ENCODE peak calls at places on chromosomes 16 and 17, in ten cellular contexts. One of them, this sample, is unnamed.

GRCh38 chr17:36949461-36949927 is 740 bp downstream of the AATF start:
- DNase-seq in thoracic aorta: no peak
- DNase-seq in A549: no peak
- DNase-seq in tibial artery: no peak
- DNase-seq in neural progenitor cell: peak; percentile 50
- DNase-seq in ovary: no peak
- DNase-seq in lung: no peak
- DNase-seq in PC-9: no peak
- DNase-seq in heart right ventricle: no peak
- DNase-seq in upper lobe of right lung: no peak
- DNase-seq in this sample: no peak

GRCh38 chr17:77707546-77707945 is 251.0 kb upstream of the TNRC6C start:
- DNase-seq in thoracic aorta: no peak
- DNase-seq in A549: no peak
- DNase-seq in tibial artery: peak; percentile 35
- DNase-seq in neural progenitor cell: no peak
- DNase-seq in ovary: no peak
- DNase-seq in lung: no peak
- DNase-seq in PC-9: no peak
- DNase-seq in heart right ventricle: no peak
- DNase-seq in upper lobe of right lung: no peak
- DNase-seq in this sample: no peak

GRCh38 chr17:40564883-40565744 is at the start of gene CCR7:
- DNase-seq in thoracic aorta: no peak
- DNase-seq in A549: no peak
- DNase-seq in tibial artery: peak; percentile 40
- DNase-seq in neural progenitor cell: no peak
- DNase-seq in ovary: no peak
- DNase-seq in lung: no peak
- DNase-seq in PC-9: no peak
- DNase-seq in heart right ventricle: no peak
- DNase-seq in upper lobe of right lung: peak; percentile 45
- DNase-seq in this sample: no peak

GRCh38 chr17:71472809-71473789 is 647.7 kb upstream of the SOX9 start:
- DNase-seq in thoracic aorta: no peak
- DNase-seq in A549: peak; percentile 68
- DNase-seq in tibial artery: no peak
- DNase-seq in neural progenitor cell: peak; percentile 81
- DNase-seq in ovary: no peak
- DNase-seq in lung: no peak
- DNase-seq in PC-9: peak; percentile 18
- DNase-seq in heart right ventricle: peak; percentile 6
- DNase-seq in upper lobe of right lung: no peak
- DNase-seq in this sample: peak; percentile 53

GRCh38 chr17:4499431-4500187 is 928 bp downstream of the SPNS2 start:
- DNase-seq in thoracic aorta: no peak
- DNase-seq in A549: peak; percentile 39
- DNase-seq in tibial artery: no peak
- DNase-seq in neural progenitor cell: peak; percentile 72
- DNase-seq in ovary: no peak
- DNase-seq in lung: no peak
- DNase-seq in PC-9: peak; percentile 40
- DNase-seq in heart right ventricle: peak; percentile 42
- DNase-seq in upper lobe of right lung: no peak
- DNase-seq in this sample: no peak

GRCh38 chr17:40779181-40779909 is 3.0 kb downstream of the KRT27 start:
- DNase-seq in thoracic aorta: no peak
- DNase-seq in A549: peak; percentile 45
- DNase-seq in tibial artery: no peak
- DNase-seq in neural progenitor cell: no peak
- DNase-seq in ovary: no peak
- DNase-seq in lung: peak; percentile 70
- DNase-seq in PC-9: peak; percentile 25
- DNase-seq in heart right ventricle: no peak
- DNase-seq in upper lobe of right lung: peak; percentile 84
- DNase-seq in this sample: no peak

GRCh38 chr17:601462-602303 is 113.0 kb downstream of the VPS53 start:
- DNase-seq in thoracic aorta: no peak
- DNase-seq in A549: no peak
- DNase-seq in tibial artery: no peak
- DNase-seq in neural progenitor cell: no peak
- DNase-seq in ovary: no peak
- DNase-seq in lung: no peak
- DNase-seq in PC-9: no peak
- DNase-seq in heart right ventricle: no peak
- DNase-seq in upper lobe of right lung: no peak
- DNase-seq in this sample: no peak

GRCh38 chr16:23124315-23124714 is 24.9 kb downstream of the USP31 start:
- DNase-seq in thoracic aorta: no peak
- DNase-seq in A549: peak; percentile 52
- DNase-seq in tibial artery: no peak
- DNase-seq in neural progenitor cell: no peak
- DNase-seq in ovary: no peak
- DNase-seq in lung: no peak
- DNase-seq in PC-9: no peak
- DNase-seq in heart right ventricle: no peak
- DNase-seq in upper lobe of right lung: no peak
- DNase-seq in this sample: peak; percentile 59

GRCh38 chr16:85238233-85238647 is 126.0 kb upstream of the CIBAR2 start:
- DNase-seq in thoracic aorta: peak; percentile 74
- DNase-seq in A549: no peak
- DNase-seq in tibial artery: peak; percentile 96
- DNase-seq in neural progenitor cell: peak; percentile 77
- DNase-seq in ovary: peak; percentile 96
- DNase-seq in lung: peak; percentile 51
- DNase-seq in PC-9: no peak
- DNase-seq in heart right ventricle: peak; percentile 36
- DNase-seq in upper lobe of right lung: peak; percentile 76
- DNase-seq in this sample: peak; percentile 69

GRCh38 chr16:56420613-56421012 is 4.7 kb downstream of the AMFR start:
- DNase-seq in thoracic aorta: no peak
- DNase-seq in A549: no peak
- DNase-seq in tibial artery: no peak
- DNase-seq in neural progenitor cell: no peak
- DNase-seq in ovary: no peak
- DNase-seq in lung: no peak
- DNase-seq in PC-9: no peak
- DNase-seq in heart right ventricle: no peak
- DNase-seq in upper lobe of right lung: no peak
- DNase-seq in this sample: no peak

DNA sequence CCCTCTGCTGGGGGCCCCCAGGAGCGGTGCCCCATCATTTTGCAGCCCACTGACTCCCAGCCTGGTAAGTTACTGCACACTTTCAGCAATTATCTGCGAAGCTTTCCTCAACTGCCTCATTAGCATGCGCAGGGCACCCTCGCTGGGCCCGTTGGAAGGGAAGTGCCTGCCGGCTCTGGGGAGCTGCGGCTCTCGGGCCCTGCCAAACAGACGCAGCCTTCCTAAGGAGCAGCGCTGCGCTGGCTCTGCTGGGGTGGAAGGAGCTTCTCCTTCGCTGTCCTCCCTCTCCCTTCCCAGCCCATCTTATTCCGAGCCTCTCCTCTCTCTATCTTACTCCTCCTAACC is 71.0 kb downstream of the RBBP6 start:
- DNase-seq in thoracic aorta: no peak
- DNase-seq in A549: no peak
- DNase-seq in tibial artery: no peak
- DNase-seq in neural progenitor cell: peak; percentile 63
- DNase-seq in ovary: peak; percentile 32
- DNase-seq in lung: no peak
- DNase-seq in PC-9: peak; percentile 15
- DNase-seq in heart right ventricle: no peak
- DNase-seq in upper lobe of right lung: peak; percentile 65
- DNase-seq in this sample: no peak
- H3K27ac ChIP-seq in thoracic aorta: no peak overlapping the region
- H3K27ac ChIP-seq in A549: no peak overlapping the region
- H3K27ac ChIP-seq in tibial artery: no peak overlapping the region
- H3K27ac ChIP-seq in neural progenitor cell: no peak overlapping the region
- H3K27ac ChIP-seq in ovary: no peak overlapping the region
- H3K27ac ChIP-seq in lung: no peak overlapping the region
- H3K27ac ChIP-seq in PC-9: no peak overlapping the region
- H3K27ac ChIP-seq in heart right ventricle: no peak overlapping the region
- H3K27ac ChIP-seq in upper lobe of right lung: no peak overlapping the region
- H3K27ac ChIP-seq in this sample: no peak overlapping the region

DNA sequence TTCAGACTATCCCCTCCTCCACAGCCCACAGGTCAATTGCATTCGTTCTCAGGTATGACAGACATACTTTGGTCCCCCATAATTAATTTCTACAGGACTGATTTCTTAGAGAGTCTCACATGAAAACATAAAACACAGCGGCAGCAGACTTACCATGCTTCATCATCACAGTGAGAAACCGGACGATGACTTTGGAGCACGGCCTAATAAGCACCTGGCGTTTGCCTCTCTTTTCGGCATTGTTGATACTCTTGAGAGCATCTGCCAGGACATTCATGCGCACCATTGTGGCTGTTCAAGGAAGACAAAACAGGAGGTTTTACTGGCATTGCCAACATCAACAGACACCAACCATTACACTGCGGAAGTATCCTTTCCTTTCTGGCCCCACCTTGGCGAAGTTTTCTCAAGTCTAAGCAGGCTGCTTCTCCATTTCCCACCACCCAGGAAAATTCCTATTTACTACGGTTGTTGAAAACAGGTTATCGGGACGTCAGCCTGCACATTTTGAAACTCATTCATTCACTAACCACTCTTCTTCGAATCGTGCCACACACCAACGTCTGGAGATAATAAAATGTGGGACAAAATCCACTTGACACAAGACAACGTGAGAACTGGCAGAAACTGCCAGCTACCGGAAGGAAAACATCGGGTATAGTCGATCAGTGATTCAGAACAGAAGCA is 1.2 kb downstream of the RPS15A start:
- DNase-seq in thoracic aorta: no peak
- DNase-seq in A549: no peak
- DNase-seq in tibial artery: no peak
- DNase-seq in neural progenitor cell: no peak
- DNase-seq in ovary: no peak
- DNase-seq in lung: no peak
- DNase-seq in PC-9: no peak
- DNase-seq in heart right ventricle: no peak
- DNase-seq in upper lobe of right lung: no peak
- DNase-seq in this sample: no peak
- H3K4me1 ChIP-seq in thoracic aorta: peaks cover 32% of the 10 kb centered on the region
- H3K4me1 ChIP-seq in A549: peaks cover 45% of the 10 kb centered on the region
- H3K4me1 ChIP-seq in tibial artery: peaks cover 22% of the 10 kb centered on the region
- H3K4me1 ChIP-seq in neural progenitor cell: peaks cover 26% of the 10 kb centered on the region
- H3K4me1 ChIP-seq in ovary: peaks cover 21% of the 10 kb centered on the region
- H3K4me1 ChIP-seq in lung: peaks cover 29% of the 10 kb centered on the region
- H3K4me1 ChIP-seq in PC-9: peaks cover 42% of the 10 kb centered on the region
- H3K4me1 ChIP-seq in heart right ventricle: peaks cover 57% of the 10 kb centered on the region
- H3K4me1 ChIP-seq in upper lobe of right lung: peaks cover 55% of the 10 kb centered on the region
- H3K4me1 ChIP-seq in this sample: peaks cover 32% of the 10 kb centered on the region

GRCh38 chr16:86580063-86580797 is 1.9 kb downstream of the FOXL1 start:
- DNase-seq in thoracic aorta: no peak
- DNase-seq in A549: no peak
- DNase-seq in tibial artery: peak; percentile 61
- DNase-seq in neural progenitor cell: no peak
- DNase-seq in ovary: no peak
- DNase-seq in lung: no peak
- DNase-seq in PC-9: no peak
- DNase-seq in heart right ventricle: no peak
- DNase-seq in upper lobe of right lung: no peak
- DNase-seq in this sample: no peak
- H3K27ac ChIP-seq in thoracic aorta: peak overlapping the region; percentile 97
- H3K27ac ChIP-seq in A549: no peak overlapping the region
- H3K27ac ChIP-seq in tibial artery: peak overlapping the region; percentile 95
- H3K27ac ChIP-seq in neural progenitor cell: no peak overlapping the region
- H3K27ac ChIP-seq in ovary: no peak overlapping the region
- H3K27ac ChIP-seq in lung: no peak overlapping the region
- H3K27ac ChIP-seq in PC-9: no peak overlapping the region
- H3K27ac ChIP-seq in heart right ventricle: peak overlapping the region; percentile 53
- H3K27ac ChIP-seq in upper lobe of right lung: no peak overlapping the region
- H3K27ac ChIP-seq in this sample: peak overlapping the region; percentile 86

GRCh38 chr16:49698416-49698815 is 157.5 kb downstream of the ZNF423 start:
- DNase-seq in thoracic aorta: no peak
- DNase-seq in A549: no peak
- DNase-seq in tibial artery: peak; percentile 70
- DNase-seq in neural progenitor cell: peak; percentile 41
- DNase-seq in ovary: peak; percentile 69
- DNase-seq in lung: no peak
- DNase-seq in PC-9: no peak
- DNase-seq in heart right ventricle: peak; percentile 21
- DNase-seq in upper lobe of right lung: no peak
- DNase-seq in this sample: no peak

GRCh38 chr16:49697631-49698030 is 158.3 kb downstream of the ZNF423 start:
- DNase-seq in thoracic aorta: no peak
- DNase-seq in A549: no peak
- DNase-seq in tibial artery: no peak
- DNase-seq in neural progenitor cell: peak; percentile 46
- DNase-seq in ovary: peak; percentile 39
- DNase-seq in lung: no peak
- DNase-seq in PC-9: no peak
- DNase-seq in heart right ventricle: no peak
- DNase-seq in upper lobe of right lung: no peak
- DNase-seq in this sample: no peak

GRCh38 chr16:49695782-49696413 is 160.0 kb downstream of the ZNF423 start:
- DNase-seq in thoracic aorta: no peak
- DNase-seq in A549: no peak
- DNase-seq in tibial artery: no peak
- DNase-seq in neural progenitor cell: no peak
- DNase-seq in ovary: no peak
- DNase-seq in lung: no peak
- DNase-seq in PC-9: no peak
- DNase-seq in heart right ventricle: no peak
- DNase-seq in upper lobe of right lung: no peak
- DNase-seq in this sample: no peak

GRCh38 chr16:49698931-49699715 is 156.8 kb downstream of the ZNF423 start:
- DNase-seq in thoracic aorta: no peak
- DNase-seq in A549: no peak
- DNase-seq in tibial artery: peak; percentile 87
- DNase-seq in neural progenitor cell: peak; percentile 30
- DNase-seq in ovary: peak; percentile 74
- DNase-seq in lung: no peak
- DNase-seq in PC-9: no peak
- DNase-seq in heart right ventricle: peak; percentile 72
- DNase-seq in upper lobe of right lung: no peak
- DNase-seq in this sample: peak; percentile 63

DNA sequence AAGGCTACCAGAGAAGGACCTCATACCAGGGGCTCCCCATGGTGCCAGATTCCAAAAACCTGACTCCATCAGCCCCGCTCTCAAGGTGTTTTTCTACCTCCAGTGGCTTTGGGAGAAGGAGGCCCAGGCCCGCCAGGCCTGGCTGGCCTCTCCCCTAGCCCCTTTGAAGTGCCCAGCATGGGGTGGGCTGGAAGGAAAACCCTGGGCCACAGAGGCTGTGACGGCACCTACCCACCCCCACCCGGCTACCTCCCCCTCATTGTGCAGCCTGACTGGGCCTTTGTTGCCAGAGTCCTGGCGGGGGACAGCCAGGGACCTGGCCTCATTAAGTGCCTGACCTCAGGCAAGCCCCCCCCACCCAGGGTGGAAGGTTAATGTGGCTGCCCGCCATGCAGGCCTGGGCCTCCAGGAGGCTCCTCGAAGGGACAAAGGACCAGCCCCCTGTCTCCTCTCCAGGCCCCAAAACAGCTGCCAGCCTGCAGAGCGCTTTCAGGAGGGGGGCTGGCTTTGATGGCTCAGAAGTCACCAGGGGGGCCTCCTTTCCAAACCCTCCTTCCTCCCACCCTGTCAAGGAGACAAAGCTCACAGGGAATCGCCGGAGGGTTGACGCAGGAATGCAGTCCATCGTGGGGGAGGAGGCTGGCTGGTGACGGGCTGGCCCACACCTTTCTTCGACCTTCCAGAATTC is 159.4 kb downstream of the ZNF423 start:
- DNase-seq in thoracic aorta: no peak
- DNase-seq in A549: no peak
- DNase-seq in tibial artery: no peak
- DNase-seq in neural progenitor cell: peak; percentile 91
- DNase-seq in ovary: peak; percentile 35
- DNase-seq in lung: no peak
- DNase-seq in PC-9: no peak
- DNase-seq in heart right ventricle: no peak
- DNase-seq in upper lobe of right lung: no peak
- DNase-seq in this sample: no peak
- H3K4me1 ChIP-seq in thoracic aorta: peaks cover 24% of the 10 kb centered on the region
- H3K4me1 ChIP-seq in A549: no peaks in the 10 kb centered on the region
- H3K4me1 ChIP-seq in tibial artery: peaks cover 31% of the 10 kb centered on the region
- H3K4me1 ChIP-seq in neural progenitor cell: peaks cover 81% of the 10 kb centered on the region
- H3K4me1 ChIP-seq in ovary: peaks cover 20% of the 10 kb centered on the region
- H3K4me1 ChIP-seq in lung: no peaks in the 10 kb centered on the region
- H3K4me1 ChIP-seq in PC-9: no peaks in the 10 kb centered on the region
- H3K4me1 ChIP-seq in heart right ventricle: peaks cover 34% of the 10 kb centered on the region
- H3K4me1 ChIP-seq in upper lobe of right lung: peaks cover 18% of the 10 kb centered on the region
- H3K4me1 ChIP-seq in this sample: peaks cover 25% of the 10 kb centered on the region

This sample was measured in SJSA1.